ENCODE peak calls at places on chromosomes 2 and 18, in four cellular contexts. Z is left ventricle myocardium inferior, M is kidney, A is dorsolateral prefrontal cortex. X is an unnamed sample.

GRCh38 chr18:70491734-70492348 is 203.0 kb downstream of the SOCS6 start:
- DNase-seq in A (peak; percentile 56), Z (no peak), M (no peak), X (peak; percentile 64)

GRCh38 chr18:10946058-10946457 is 203.3 kb downstream of the PIEZO2 start:
- DNase-seq in A (no peak), Z (no peak), M (no peak), X (no peak)

GRCh38 chr18:23992119-23992940 is 22.2 kb upstream of the TTC39C start:
- DNase-seq in A (no peak), M (no peak), Z (peak; percentile 51), X (no peak)

GRCh38 chr2:204150695-204151240 is 214.2 kb downstream of the ICOS start:
- DNase-seq in M (no peak), Z (no peak), A (no peak), X (no peak)

GRCh38 chr18:61201516-61201915 is 131.7 kb upstream of the CDH20 start:
- DNase-seq in M (no peak), A (no peak), Z (no peak), X (no peak)

GRCh38 chr18:11497585-11497984 is 111.8 kb upstream of the SLC35G4 start:
- DNase-seq in M (no peak), Z (no peak), A (no peak), X (no peak)

GRCh38 chr2:174009488-174010223 is 44.5 kb upstream of the SP3 start:
- DNase-seq in M (no peak), A (no peak), Z (no peak), X (no peak)

GRCh38 chr2:43759195-43759594 is 14.6 kb upstream of the DYNC2LI1 start:
- DNase-seq in Z (no peak), A (no peak), M (no peak), X (no peak)

GRCh38 chr18:9695605-9696004 is 12.5 kb upstream of the RAB31 start:
- DNase-seq in M (no peak), Z (no peak), A (no peak), X (no peak)

GRCh38 chr2:18117592-18117991 is 239.1 kb downstream of the KCNS3 start:
- DNase-seq in Z (no peak), A (no peak), M (no peak), X (peak; percentile 25)

GRCh38 chr2:230502593-230502992 is 86.6 kb downstream of the SP100 start:
- DNase-seq in M (no peak), Z (no peak), A (no peak), X (no peak)

GRCh38 chr2:145284551-145284950 is 764.6 kb upstream of the ZEB2 start:
- DNase-seq in M (no peak), A (no peak), Z (no peak), X (no peak)

GRCh38 chr2:167489307-167489706 is 601.0 kb downstream of the XIRP2 start:
- DNase-seq in Z (no peak), A (no peak), M (no peak), X (no peak)

GRCh38 chr2:102258386-102259074 is 52.8 kb upstream of the IL1RL1 start:
- DNase-seq in A (no peak), Z (no peak), M (no peak), X (no peak)

GRCh38 chr18:40752336-40752735 is 1202.7 kb upstream of the PIK3C3 start:
- DNase-seq in A (no peak), Z (no peak), M (no peak), X (no peak)

DNA sequence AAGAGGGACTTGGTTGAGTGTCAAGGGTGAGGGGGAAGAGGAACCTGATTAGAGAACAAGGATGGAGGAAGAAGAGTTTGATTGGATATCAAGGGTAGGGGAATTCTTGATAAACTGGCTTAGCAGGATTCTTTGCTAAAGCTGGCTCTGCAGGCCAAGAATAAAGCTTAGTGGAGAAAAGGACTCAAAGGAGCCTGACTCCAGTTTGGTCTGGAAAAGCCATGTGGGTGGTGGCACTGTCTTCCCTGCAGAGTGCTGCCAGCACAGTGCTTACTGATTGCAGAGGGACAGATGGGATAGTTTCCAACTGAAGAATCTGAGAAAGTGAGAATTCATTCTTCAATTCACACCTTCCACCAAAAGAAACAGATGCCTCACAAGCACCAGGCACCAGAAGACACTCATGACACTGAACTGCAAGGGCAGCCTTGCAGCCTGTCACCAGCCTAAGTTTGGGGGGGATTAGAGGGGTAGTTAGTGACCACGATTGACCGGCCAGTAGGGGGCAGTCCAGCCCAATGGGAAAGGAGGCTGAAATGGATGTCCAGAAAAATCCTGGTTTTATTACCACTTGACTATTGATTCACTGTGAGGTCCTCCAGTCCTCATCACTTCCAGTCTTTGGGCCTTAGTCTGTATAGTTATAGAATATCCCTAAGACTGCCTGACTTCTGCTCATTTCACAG is 334.5 kb downstream of the SMAD2 start:
- DNase-seq in Z (no peak), A (no peak), M (no peak), X (no peak)
- TF ChIP-seq CTCF in Z (peak; percentile 33), A (peak; percentile 37), M (peak; percentile 26), X (peak; percentile 47)

GRCh38 chr2:4049463-4049862 is 346.1 kb downstream of the DCDC2C start:
- DNase-seq in Z (no peak), A (no peak), M (no peak), X (no peak)

GRCh38 chr2:4047961-4048891 is 344.9 kb downstream of the DCDC2C start:
- DNase-seq in Z (no peak), A (no peak), M (no peak), X (no peak)

GRCh38 chr2:4053769-4054493 is 350.6 kb downstream of the DCDC2C start:
- DNase-seq in M (no peak), Z (no peak), A (no peak), X (no peak)
- TF ChIP-seq CTCF in M (no peak), Z (no peak), A (no peak), X (peak; percentile 46)

GRCh38 chr2:212005077-212005671 is 533.4 kb downstream of the ERBB4 start:
- DNase-seq in Z (peak; percentile 20), A (no peak), M (no peak), X (peak; percentile 35)
- TF ChIP-seq CTCF in Z (peak; percentile 61), A (peak; percentile 53), M (peak; percentile 26), X (peak; percentile 69)

DNA sequence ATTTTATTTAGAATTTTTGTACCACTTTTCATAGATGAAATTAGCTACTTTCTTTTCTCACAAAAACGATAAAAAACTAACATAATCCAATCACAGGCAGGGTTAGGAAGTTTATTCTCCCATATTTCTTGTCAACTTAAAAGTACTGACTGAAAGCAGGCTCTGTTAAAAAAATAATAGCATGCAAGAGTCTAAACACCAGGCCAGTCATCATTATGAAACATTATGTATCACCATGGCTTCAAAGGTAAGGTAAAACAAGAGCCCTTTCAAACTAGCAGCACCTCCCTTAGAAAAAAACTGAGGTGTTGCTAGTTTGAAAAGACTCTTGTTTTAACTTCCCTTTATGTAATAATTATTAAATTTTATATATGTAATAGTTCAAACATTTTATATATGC is 848.0 kb downstream of the RNF144A start:
- DNase-seq in A (no peak), M (no peak), Z (no peak), X (no peak)
- TF ChIP-seq CTCF in A (no peak), M (no peak), Z (no peak), X (no peak)

GRCh38 chr2:148824190-148824589 is 50.8 kb upstream of the KIF5C start:
- DNase-seq in Z (no peak), M (no peak), A (no peak), X (no peak)

GRCh38 chr2:148828941-148829340 is 46.1 kb upstream of the KIF5C start:
- DNase-seq in M (no peak), Z (no peak), A (no peak), X (no peak)

GRCh38 chr2:148826791-148827190 is 48.2 kb upstream of the KIF5C start:
- DNase-seq in A (no peak), M (no peak), Z (no peak), X (no peak)

GRCh38 chr2:148832626-148833025 is 42.4 kb upstream of the KIF5C start:
- DNase-seq in A (no peak), Z (no peak), M (no peak), X (no peak)

DNA sequence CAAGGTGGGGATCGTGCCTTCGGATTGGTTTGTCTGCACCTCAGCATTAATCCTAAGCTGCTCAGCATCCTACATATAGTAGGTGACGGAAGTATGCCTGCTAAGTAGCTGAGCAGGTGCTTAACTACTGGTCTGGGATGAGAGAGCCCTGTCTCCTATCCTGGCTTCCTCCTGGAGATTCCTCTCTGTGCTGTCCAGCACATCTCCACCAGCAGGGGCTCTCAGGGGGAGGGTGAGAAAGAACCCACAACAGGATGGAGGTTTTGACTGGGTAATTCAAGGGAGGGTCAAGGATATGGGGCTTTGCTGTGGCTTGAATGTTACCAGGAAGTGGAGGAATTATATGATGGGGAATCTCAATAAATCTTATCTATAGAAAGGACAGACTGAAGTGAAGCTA is 45.4 kb upstream of the KIF5C start:
- DNase-seq in Z (no peak), A (no peak), M (no peak), X (no peak)
- TF ChIP-seq CTCF in Z (no peak), A (no peak), M (no peak), X (peak; percentile 27)

GRCh38 chr18:69469444-69469919 is 68.8 kb downstream of the DOK6 start:
- DNase-seq in Z (no peak), M (peak; percentile 64), A (no peak), X (no peak)
- TF ChIP-seq CTCF in Z (peak; percentile 23), M (no peak), A (no peak), X (peak; percentile 50)

GRCh38 chr2:200575957-200576356 is 9.9 kb upstream of the AOX1 start:
- DNase-seq in Z (no peak), A (no peak), M (no peak), X (no peak)
- TF ChIP-seq CTCF in Z (peak; percentile 40), A (peak; percentile 29), M (peak; percentile 13), X (peak; percentile 60)

X was measured in neural crest cell.